ENCODE peak calls at places on chromosomes 6 and 20, in six cellular contexts. H, I, X, M, E and B are unnamed samples.
A peak's percentile ranks its signal among the peaks of the same experiment; 100 is the strongest.

GRCh38 chr20:63978319-63979220 is 872 bp downstream of the SAMD10 start:
- DNase-seq in X (no peak), E (peak; percentile 86), M (peak; percentile 83), I (peak; percentile 90), H (peak; percentile 93), B (no peak)

GRCh38 chr6:47414517-47415167 is 62.9 kb upstream of the CD2AP start:
- DNase-seq in M (peak; percentile 67), X (peak; percentile 24), H (no peak), E (no peak), I (no peak), B (no peak)

GRCh38 chr6:56938634-56939294 is 16.1 kb upstream of the BEND6 start:
- DNase-seq in M (no peak), X (peak; percentile 95), I (no peak), H (no peak), E (no peak), B (no peak)

GRCh38 chr20:6829510-6830116 is 62.1 kb downstream of the BMP2 start:
- DNase-seq in I (no peak), M (peak; percentile 21), X (no peak), E (no peak), H (no peak), B (no peak)

GRCh38 chr6:130900913-130901312 is 73.7 kb downstream of the SMLR1 start:
- DNase-seq in H (no peak), M (no peak), I (no peak), E (no peak), X (peak; percentile 81), B (peak; percentile 1)

GRCh38 chr20:41798926-41799502 is 180.8 kb upstream of the CHD6 start:
- DNase-seq in E (no peak), H (no peak), I (no peak), M (no peak), X (no peak), B (no peak)

GRCh38 chr6:121418346-121418745 is 17.1 kb upstream of the GJA1 start:
- DNase-seq in M (no peak), E (no peak), X (no peak), I (no peak), H (no peak), B (no peak)

GRCh38 chr6:132357120-132357519 is 44.2 kb downstream of the MOXD1 start:
- DNase-seq in X (no peak), I (no peak), M (no peak), E (no peak), H (no peak), B (no peak)

GRCh38 chr6:140956567-140957306 is 1176.0 kb upstream of the GJE1 start:
- DNase-seq in X (no peak), I (no peak), M (no peak), E (no peak), H (no peak), B (peak; percentile 15)

GRCh38 chr6:29968130-29968529 is 25.8 kb downstream of the HLA-A start:
- DNase-seq in I (no peak), H (no peak), E (no peak), X (no peak), M (no peak), B (peak; percentile 32)

GRCh38 chr6:88629838-88630462 is 333.5 kb downstream of the RNGTT start:
- DNase-seq in I (no peak), M (no peak), H (no peak), E (no peak), X (peak; percentile 2), B (peak; percentile 33)

GRCh38 chr20:14142171-14142570 is 146.9 kb downstream of the MACROD2 start:
- DNase-seq in I (no peak), E (no peak), X (peak; percentile 70), H (no peak), M (peak; percentile 47), B (peak; percentile 22)

GRCh38 chr6:67345946-67346345 is 1289.1 kb upstream of the ADGRB3 start:
- DNase-seq in H (no peak), I (no peak), M (no peak), X (no peak), E (no peak), B (no peak)

GRCh38 chr6:27149140-27149539 is 98.4 kb upstream of the PRSS16 start:
- DNase-seq in H (no peak), E (no peak), I (no peak), M (no peak), X (no peak), B (no peak)

GRCh38 chr6:28764014-28764723 is 159.6 kb downstream of the TRIM27 start:
- DNase-seq in H (no peak), X (peak; percentile 20), M (no peak), I (no peak), E (no peak), B (no peak)

GRCh38 chr6:28765978-28766351 is 157.8 kb downstream of the TRIM27 start:
- DNase-seq in X (no peak), I (no peak), H (no peak), E (no peak), M (no peak), B (no peak)

GRCh38 chr6:28766426-28766825 is 157.4 kb downstream of the TRIM27 start:
- DNase-seq in E (no peak), M (no peak), H (no peak), X (no peak), I (no peak), B (no peak)

GRCh38 chr6:28767133-28767532 is 156.7 kb downstream of the TRIM27 start:
- DNase-seq in X (no peak), I (no peak), H (no peak), M (no peak), E (no peak), B (no peak)

DNA sequence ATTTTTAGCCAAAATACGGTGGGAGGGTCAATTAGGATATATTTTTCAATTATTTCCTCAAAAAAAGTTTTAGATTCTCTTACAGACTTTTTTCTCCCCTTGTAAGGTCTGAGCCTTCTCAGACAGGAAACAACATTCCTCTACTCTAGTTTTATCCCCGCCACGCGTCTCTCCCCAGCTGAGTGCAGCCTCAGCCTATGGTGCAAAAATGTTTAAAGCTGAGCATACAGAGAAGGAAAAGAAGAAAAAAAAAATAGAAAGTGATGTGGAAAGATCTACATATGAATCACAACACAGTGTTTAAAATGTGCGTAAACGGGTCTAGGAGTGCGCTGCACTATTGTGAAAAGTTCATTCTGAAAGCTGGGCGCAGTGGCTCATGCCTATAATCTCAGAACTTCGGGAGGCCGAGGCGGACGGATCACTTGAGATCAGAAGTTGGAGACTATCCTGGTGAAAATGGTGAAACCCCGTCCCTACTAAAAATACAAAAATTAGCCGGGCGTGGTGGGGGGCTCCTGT is 159.0 kb downstream of the TRIM27 start:
- DNase-seq in H (no peak), M (no peak), X (no peak), E (no peak), I (no peak), B (no peak)
- H3K4me3 ChIP-seq in H (no peak overlapping the region), M (no peak overlapping the region), X (no peak overlapping the region), E (no peak overlapping the region), I (no peak overlapping the region), B (no peak overlapping the region)

DNA sequence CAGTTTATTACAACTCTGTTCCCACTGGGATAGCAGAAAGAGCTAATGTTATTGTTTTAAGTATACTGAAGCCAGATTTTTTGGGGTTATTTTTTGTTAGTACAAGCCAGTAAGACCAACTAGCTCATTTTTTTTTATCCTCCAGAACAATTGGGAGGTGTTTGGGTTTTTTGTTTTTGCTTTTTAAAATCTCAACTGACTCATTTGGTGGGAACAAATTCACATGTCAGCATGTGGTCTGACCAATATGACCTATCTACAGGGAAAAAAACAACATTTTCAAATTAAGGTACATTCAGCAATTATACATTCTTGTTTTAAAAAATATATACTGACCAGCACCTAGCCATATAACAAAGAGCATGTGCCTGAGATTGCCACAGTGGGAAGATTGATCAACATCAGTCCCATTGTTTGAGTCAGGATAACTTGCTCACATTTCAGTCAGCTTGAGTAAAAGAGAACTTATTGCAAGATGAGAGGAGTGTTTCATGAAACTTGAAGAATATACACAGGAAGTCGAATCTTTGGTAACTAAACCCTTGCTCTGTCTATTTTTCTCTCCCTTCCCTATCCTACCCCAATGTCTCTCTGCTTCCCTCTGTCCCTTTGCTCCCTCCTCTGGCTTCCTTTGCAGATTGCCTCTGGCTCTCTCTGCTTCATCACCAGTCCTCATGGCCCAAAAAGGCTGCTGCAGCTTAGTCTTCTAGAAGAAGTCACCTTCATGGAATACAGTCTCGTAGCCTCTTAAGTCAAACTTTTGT is 163.2 kb upstream of the TAB2 start:
- DNase-seq in H (no peak), I (no peak), X (no peak), M (no peak), E (no peak), B (no peak)
- H3K4me3 ChIP-seq in H (no peak overlapping the region), I (no peak overlapping the region), X (no peak overlapping the region), M (no peak overlapping the region), E (no peak overlapping the region), B (no peak overlapping the region)

GRCh38 chr6:146543211-146543939 is at the start of gene RAB32:
- DNase-seq in I (peak; percentile 98), H (peak; percentile 98), M (peak; percentile 45), X (peak; percentile 80), E (peak; percentile 94), B (peak; percentile 74)
- H3K4me3 ChIP-seq in I (peak within 1 kb of the TSS; percentile 85), H (peak within 1 kb of the TSS; percentile 88), M (peak within 1 kb of the TSS; percentile 43), X (peak within 1 kb of the TSS; percentile 89), E (peak within 1 kb of the TSS; percentile 79), B (peak within 1 kb of the TSS; percentile 67)

GRCh38 chr6:52667572-52667971 is 3.3 kb upstream of the TMEM14A start:
- DNase-seq in I (no peak), X (no peak), H (no peak), E (no peak), M (peak; percentile 68), B (no peak)

GRCh38 chr6:52663935-52664184 is 7.1 kb upstream of the TMEM14A start:
- DNase-seq in X (no peak), I (no peak), M (no peak), H (no peak), E (no peak), B (no peak)

GRCh38 chr6:52664991-52665686 is 5.8 kb upstream of the TMEM14A start:
- DNase-seq in X (no peak), I (no peak), E (no peak), H (no peak), M (no peak), B (no peak)

GRCh38 chr6:52664185-52664990 is 6.5 kb upstream of the TMEM14A start:
- DNase-seq in H (peak; percentile 93), I (peak; percentile 91), X (peak; percentile 95), E (peak; percentile 92), M (peak; percentile 96), B (peak; percentile 90)

GRCh38 chr6:52666523-52666922 is 4.4 kb upstream of the TMEM14A start:
- DNase-seq in E (no peak), I (no peak), H (no peak), M (peak; percentile 9), X (no peak), B (no peak)
- H3K4me3 ChIP-seq in E (peak overlapping the region; percentile 63), I (no peak overlapping the region), H (no peak overlapping the region), M (peak overlapping the region; percentile 92), X (no peak overlapping the region), B (peak overlapping the region; percentile 75)

GRCh38 chr6:137423444-137424168 is 70.6 kb downstream of the OLIG3 start:
- DNase-seq in E (no peak), H (no peak), M (no peak), X (no peak), I (no peak), B (no peak)
- H3K4me3 ChIP-seq in E (no peak overlapping the region), H (no peak overlapping the region), M (no peak overlapping the region), X (no peak overlapping the region), I (no peak overlapping the region), B (no peak overlapping the region)